ENCODE peak calls at places on chromosomes 5 and 9, in four cellular contexts. One of them, this sample, is unnamed. For H3K9me3, the result is how much of the 10 kb centered on the place peaks cover.

GRCh38 chr5:137665678-137666077 is 70.2 kb downstream of the KLHL3 start:
- DNase-seq in tibial nerve: no peak
- DNase-seq in A549: no peak
- DNase-seq in upper lobe of left lung: no peak
- DNase-seq in this sample: no peak

GRCh38 chr5:127830157-127830556 is 127.0 kb downstream of the CCDC192 start:
- DNase-seq in upper lobe of left lung: no peak
- DNase-seq in tibial nerve: no peak
- DNase-seq in A549: no peak
- DNase-seq in this sample: no peak

GRCh38 chr9:70422371-70423043 is 8.1 kb upstream of the KLF9 start:
- DNase-seq in upper lobe of left lung: no peak
- DNase-seq in A549: no peak
- DNase-seq in tibial nerve: no peak
- DNase-seq in this sample: no peak

GRCh38 chr5:79562351-79563246 is 48.7 kb upstream of the HOMER1 start:
- DNase-seq in A549: no peak
- DNase-seq in tibial nerve: no peak
- DNase-seq in upper lobe of left lung: no peak
- DNase-seq in this sample: no peak

GRCh38 chr5:145960848-145961600 is 24.6 kb downstream of the SH3RF2 start:
- DNase-seq in tibial nerve: no peak
- DNase-seq in upper lobe of left lung: no peak
- DNase-seq in A549: no peak
- DNase-seq in this sample: no peak

GRCh38 chr9:132201780-132202703 is 40.2 kb downstream of the NTNG2 start:
- DNase-seq in tibial nerve: no peak
- DNase-seq in upper lobe of left lung: no peak
- DNase-seq in A549: no peak
- DNase-seq in this sample: no peak

GRCh38 chr9:124015091-124015660 is 3.6 kb downstream of the LHX2 start:
- DNase-seq in A549: no peak
- DNase-seq in tibial nerve: no peak
- DNase-seq in upper lobe of left lung: no peak
- DNase-seq in this sample: no peak

GRCh38 chr5:129852747-129853352 is 51.4 kb upstream of the CHSY3 start:
- DNase-seq in tibial nerve: peak
- DNase-seq in upper lobe of left lung: peak
- DNase-seq in A549: peak
- DNase-seq in this sample: peak

GRCh38 chr5:160921714-160922285 is 69.8 kb upstream of the ATP10B start:
- DNase-seq in upper lobe of left lung: no peak
- DNase-seq in tibial nerve: no peak
- DNase-seq in A549: no peak
- DNase-seq in this sample: no peak

GRCh38 chr9:32627394-32627954 is 8.0 kb downstream of the TAF1L start:
- DNase-seq in tibial nerve: no peak
- DNase-seq in A549: no peak
- DNase-seq in upper lobe of left lung: no peak
- DNase-seq in this sample: no peak

GRCh38 chr5:89582768-89583339 is 699.9 kb upstream of the MEF2C start:
- DNase-seq in tibial nerve: no peak
- DNase-seq in A549: no peak
- DNase-seq in upper lobe of left lung: no peak
- DNase-seq in this sample: no peak

GRCh38 chr9:133534346-133535284 is at the start of gene ADAMTSL2:
- DNase-seq in upper lobe of left lung: peak
- DNase-seq in A549: no peak
- DNase-seq in tibial nerve: no peak
- DNase-seq in this sample: peak

GRCh38 chr5:172377856-172378255 is 76.5 kb downstream of the SH3PXD2B start:
- DNase-seq in upper lobe of left lung: no peak
- DNase-seq in tibial nerve: no peak
- DNase-seq in A549: no peak
- DNase-seq in this sample: no peak

GRCh38 chr9:134895103-134895502 is 14.5 kb downstream of the FCN2 start:
- DNase-seq in tibial nerve: peak
- DNase-seq in upper lobe of left lung: no peak
- DNase-seq in A549: no peak
- DNase-seq in this sample: peak

GRCh38 chr5:80152778-80153177 is 103.1 kb downstream of the SERINC5 start:
- DNase-seq in tibial nerve: no peak
- DNase-seq in A549: no peak
- DNase-seq in upper lobe of left lung: no peak
- DNase-seq in this sample: no peak

GRCh38 chr5:9052421-9052820 is 493.5 kb downstream of the SEMA5A start:
- DNase-seq in upper lobe of left lung: no peak
- DNase-seq in A549: no peak
- DNase-seq in tibial nerve: no peak
- DNase-seq in this sample: no peak

GRCh38 chr5:107781451-107781850 is 110.7 kb upstream of the EFNA5 start:
- DNase-seq in A549: no peak
- DNase-seq in upper lobe of left lung: no peak
- DNase-seq in tibial nerve: no peak
- DNase-seq in this sample: no peak

GRCh38 chr5:151825445-151825844 is 53.7 kb downstream of the G3BP1 start:
- DNase-seq in A549: peak
- DNase-seq in upper lobe of left lung: peak
- DNase-seq in tibial nerve: peak
- DNase-seq in this sample: peak

GRCh38 chr5:37133939-37134338 is 115.2 kb downstream of the CPLANE1 start:
- DNase-seq in A549: no peak
- DNase-seq in upper lobe of left lung: no peak
- DNase-seq in tibial nerve: no peak
- DNase-seq in this sample: no peak

GRCh38 chr5:72302171-72302570 is 17.9 kb downstream of the MRPS27 start:
- DNase-seq in tibial nerve: no peak
- DNase-seq in upper lobe of left lung: no peak
- DNase-seq in A549: no peak
- DNase-seq in this sample: no peak

GRCh38 chr5:150763023-150763793 is 4.4 kb upstream of the DCTN4 start:
- DNase-seq in upper lobe of left lung: peak
- DNase-seq in A549: no peak
- DNase-seq in tibial nerve: peak
- DNase-seq in this sample: peak

GRCh38 chr5:149406203-149406978 is 27.3 kb upstream of the IL17B start:
- DNase-seq in A549: no peak
- DNase-seq in upper lobe of left lung: no peak
- DNase-seq in tibial nerve: peak
- DNase-seq in this sample: no peak

GRCh38 chr5:155147222-155147621 is 133.7 kb downstream of the KIF4B start:
- DNase-seq in upper lobe of left lung: no peak
- DNase-seq in A549: no peak
- DNase-seq in tibial nerve: no peak
- DNase-seq in this sample: no peak

DNA sequence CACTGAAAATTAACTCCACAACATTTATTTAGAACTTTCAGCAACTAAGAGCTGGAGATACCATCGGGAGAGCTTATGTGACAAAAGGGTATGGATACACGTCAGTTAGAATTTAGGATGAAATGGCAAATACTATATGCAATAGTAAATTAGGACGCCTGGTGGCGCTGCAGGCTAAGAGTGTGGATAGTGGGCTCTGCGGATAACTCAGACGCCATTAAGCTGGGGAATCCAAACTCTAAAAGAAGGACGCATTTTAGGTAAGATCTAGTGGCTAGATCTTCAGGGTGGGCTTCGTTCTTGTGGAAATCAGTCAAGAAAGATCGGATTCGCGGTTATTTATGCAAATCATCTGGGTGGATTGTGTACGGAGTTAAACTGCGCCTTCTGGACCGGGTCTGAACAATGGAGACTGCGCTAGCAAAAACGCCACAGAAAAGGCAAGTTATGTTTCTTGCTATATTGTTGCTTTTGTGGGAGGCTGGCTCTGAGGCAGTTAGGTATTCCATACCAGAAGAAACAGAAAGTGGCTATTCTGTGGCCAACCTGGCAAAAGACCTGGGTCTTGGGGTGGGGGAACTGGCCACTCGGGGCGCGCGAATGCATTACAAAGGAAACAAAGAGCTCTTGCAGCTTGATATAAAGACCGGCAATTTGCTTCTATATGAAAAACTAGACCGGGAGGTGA is at the start of gene PCDHB5:
- DNase-seq in A549: peak
- DNase-seq in tibial nerve: peak
- DNase-seq in upper lobe of left lung: no peak
- DNase-seq in this sample: no peak
- H3K4me3 ChIP-seq in A549: peak
- H3K4me3 ChIP-seq in tibial nerve: peak
- H3K4me3 ChIP-seq in upper lobe of left lung: peak
- H3K4me3 ChIP-seq in this sample: peak

GRCh38 chr9:98314381-98315066 is 59.1 kb upstream of the TBC1D2 start:
- DNase-seq in tibial nerve: no peak
- DNase-seq in A549: no peak
- DNase-seq in upper lobe of left lung: peak
- DNase-seq in this sample: no peak

GRCh38 chr9:98310752-98311392 is 55.4 kb upstream of the TBC1D2 start:
- DNase-seq in tibial nerve: no peak
- DNase-seq in upper lobe of left lung: no peak
- DNase-seq in A549: no peak
- DNase-seq in this sample: no peak

GRCh38 chr9:98311541-98311940 is 56.1 kb upstream of the TBC1D2 start:
- DNase-seq in tibial nerve: no peak
- DNase-seq in A549: no peak
- DNase-seq in upper lobe of left lung: no peak
- DNase-seq in this sample: no peak

GRCh38 chr9:98315067-98315453 is 59.6 kb upstream of the TBC1D2 start:
- DNase-seq in tibial nerve: no peak
- DNase-seq in A549: no peak
- DNase-seq in upper lobe of left lung: no peak
- DNase-seq in this sample: no peak

DNA sequence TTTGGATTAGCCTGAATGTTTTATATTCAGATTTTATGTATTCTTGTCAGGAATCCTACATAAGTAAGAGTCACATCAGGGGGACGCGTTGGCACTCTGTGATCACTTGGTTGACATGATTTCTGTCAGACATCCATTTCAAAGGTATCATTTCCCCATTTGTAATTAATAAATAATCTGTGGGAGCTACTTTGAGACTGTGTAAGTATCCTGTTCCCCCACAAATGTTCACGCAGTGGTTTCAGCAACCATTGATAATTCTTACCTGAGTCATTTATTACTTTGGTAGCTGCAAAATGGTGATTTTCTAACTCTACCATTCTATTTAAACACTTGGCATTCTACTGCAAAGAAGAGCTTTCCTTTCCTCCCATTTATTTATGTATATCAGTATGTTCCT is 56.9 kb upstream of the TBC1D2 start:
- DNase-seq in upper lobe of left lung: no peak
- DNase-seq in A549: no peak
- DNase-seq in tibial nerve: no peak
- DNase-seq in this sample: no peak
- H3K9me3 ChIP-seq in upper lobe of left lung: under half
- H3K9me3 ChIP-seq in A549: under half
- H3K9me3 ChIP-seq in tibial nerve: under half
- H3K9me3 ChIP-seq in this sample: under half

GRCh38 chr9:137611623-137612609 is 6.4 kb downstream of the ARRDC1 start:
- DNase-seq in tibial nerve: no peak
- DNase-seq in A549: peak
- DNase-seq in upper lobe of left lung: peak
- DNase-seq in this sample: peak
- TF ChIP-seq EP300 in tibial nerve: peak
- TF ChIP-seq EP300 in A549: no peak
- TF ChIP-seq EP300 in upper lobe of left lung: peak
- TF ChIP-seq EP300 in this sample: no peak

GRCh38 chr5:16508730-16509531 is 43.3 kb upstream of the ZNF622 start:
- DNase-seq in upper lobe of left lung: peak
- DNase-seq in tibial nerve: peak
- DNase-seq in A549: no peak
- DNase-seq in this sample: peak
- H3K4me3 ChIP-seq in upper lobe of left lung: peak
- H3K4me3 ChIP-seq in tibial nerve: peak
- H3K4me3 ChIP-seq in A549: no peak
- H3K4me3 ChIP-seq in this sample: peak

GRCh38 chr9:98520221-98520920 is 188.4 kb downstream of the GABBR2 start:
- DNase-seq in A549: no peak
- DNase-seq in tibial nerve: no peak
- DNase-seq in upper lobe of left lung: no peak
- DNase-seq in this sample: no peak
- H3K9me3 ChIP-seq in A549: under half
- H3K9me3 ChIP-seq in tibial nerve: under half
- H3K9me3 ChIP-seq in upper lobe of left lung: under half
- H3K9me3 ChIP-seq in this sample: under half

GRCh38 chr5:95084757-95085156 is 200.1 kb downstream of the MCTP1 start:
- DNase-seq in A549: no peak
- DNase-seq in upper lobe of left lung: no peak
- DNase-seq in tibial nerve: no peak
- DNase-seq in this sample: no peak

GRCh38 chr5:95087819-95088317 is 197.0 kb downstream of the MCTP1 start:
- DNase-seq in upper lobe of left lung: no peak
- DNase-seq in tibial nerve: no peak
- DNase-seq in A549: no peak
- DNase-seq in this sample: no peak

GRCh38 chr5:95083606-95084005 is 201.3 kb downstream of the MCTP1 start:
- DNase-seq in upper lobe of left lung: no peak
- DNase-seq in tibial nerve: no peak
- DNase-seq in A549: no peak
- DNase-seq in this sample: no peak

GRCh38 chr5:95090774-95091173 is 194.1 kb downstream of the MCTP1 start:
- DNase-seq in tibial nerve: no peak
- DNase-seq in A549: no peak
- DNase-seq in upper lobe of left lung: no peak
- DNase-seq in this sample: no peak

DNA sequence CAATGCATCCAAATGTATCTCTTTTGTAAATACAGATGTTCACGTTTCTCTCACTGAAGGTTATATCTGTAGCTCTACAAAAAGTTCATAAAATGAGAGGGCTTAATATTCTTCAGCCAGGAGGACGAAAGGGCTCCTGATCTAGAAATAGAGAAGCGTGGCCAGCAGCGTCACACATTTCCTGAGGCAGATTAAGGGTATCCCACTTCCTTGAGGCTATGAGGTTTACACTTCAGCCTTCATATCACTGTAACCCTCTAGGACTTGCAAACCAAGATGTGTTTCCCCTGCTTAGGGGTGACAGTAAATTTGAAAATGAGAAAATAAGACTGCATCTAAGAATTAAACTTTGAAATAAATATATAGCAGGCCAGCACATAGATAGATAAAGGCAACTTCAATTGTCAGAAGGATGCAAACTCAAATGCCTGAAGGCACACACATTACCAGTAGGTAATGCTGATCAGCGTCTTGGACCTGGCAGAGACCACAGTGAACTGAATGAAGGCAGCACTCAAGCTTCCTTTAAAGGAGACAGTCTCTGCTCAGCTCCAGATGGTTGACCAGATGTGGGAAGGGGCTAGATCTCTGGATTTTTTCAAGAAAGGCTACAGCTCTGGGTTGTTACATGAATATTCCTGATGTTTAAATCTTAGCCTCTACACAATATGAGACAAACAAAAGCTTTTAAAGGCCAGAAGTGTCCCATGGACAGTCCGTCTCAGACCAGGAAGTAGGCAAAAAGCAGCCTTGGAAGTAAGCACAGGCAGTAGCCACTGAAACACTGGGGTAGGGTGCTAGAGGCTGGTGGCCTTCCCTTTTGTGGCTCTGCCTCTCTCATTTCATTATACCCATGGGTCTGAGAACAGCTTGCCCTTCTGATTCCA is 197.7 kb downstream of the MCTP1 start:
- DNase-seq in A549: no peak
- DNase-seq in upper lobe of left lung: no peak
- DNase-seq in tibial nerve: no peak
- DNase-seq in this sample: no peak
- TF ChIP-seq EP300 in A549: no peak
- TF ChIP-seq EP300 in upper lobe of left lung: no peak
- TF ChIP-seq EP300 in tibial nerve: no peak
- TF ChIP-seq EP300 in this sample: no peak